ENCODE peak calls at places on chromosomes 5 and 9, in six cellular contexts. One of them, this sample, is unnamed.

GRCh38 chr5:59020611-59021285 is 437.9 kb downstream of the RAB3C start:
- DNase-seq in trophoblast cell: peak
- DNase-seq in H1: no peak
- DNase-seq in neuronal stem cell: no peak
- DNase-seq in IMR-90: peak
- DNase-seq in mesenchymal stem cell: no peak
- DNase-seq in this sample: no peak

GRCh38 chr5:33936381-33937016 is at the start of gene RXFP3:
- DNase-seq in H1: peak
- DNase-seq in IMR-90: peak
- DNase-seq in neuronal stem cell: no peak
- DNase-seq in mesenchymal stem cell: no peak
- DNase-seq in trophoblast cell: no peak
- DNase-seq in this sample: no peak

GRCh38 chr5:168366124-168366523 is 74.7 kb downstream of the WWC1 start:
- DNase-seq in H1: no peak
- DNase-seq in neuronal stem cell: no peak
- DNase-seq in mesenchymal stem cell: peak
- DNase-seq in IMR-90: peak
- DNase-seq in trophoblast cell: peak
- DNase-seq in this sample: no peak

GRCh38 chr9:32468740-32469139 is 57.3 kb downstream of the RIGI start:
- DNase-seq in neuronal stem cell: no peak
- DNase-seq in H1: no peak
- DNase-seq in trophoblast cell: peak
- DNase-seq in mesenchymal stem cell: no peak
- DNase-seq in IMR-90: no peak
- DNase-seq in this sample: no peak

GRCh38 chr9:124190761-124191160 is 67.0 kb upstream of the NEK6 start:
- DNase-seq in trophoblast cell: no peak
- DNase-seq in IMR-90: no peak
- DNase-seq in mesenchymal stem cell: no peak
- DNase-seq in neuronal stem cell: no peak
- DNase-seq in H1: peak
- DNase-seq in this sample: no peak

GRCh38 chr5:179373101-179373934 is 28.1 kb upstream of the ADAMTS2 start:
- DNase-seq in IMR-90: no peak
- DNase-seq in H1: no peak
- DNase-seq in neuronal stem cell: no peak
- DNase-seq in trophoblast cell: no peak
- DNase-seq in mesenchymal stem cell: no peak
- DNase-seq in this sample: peak

GRCh38 chr5:116769470-116769869 is 194.8 kb upstream of the SEMA6A start:
- DNase-seq in trophoblast cell: no peak
- DNase-seq in IMR-90: no peak
- DNase-seq in H1: no peak
- DNase-seq in neuronal stem cell: no peak
- DNase-seq in mesenchymal stem cell: no peak
- DNase-seq in this sample: no peak

GRCh38 chr9:114590328-114590727 is 2.8 kb downstream of the ATP6V1G1 start:
- DNase-seq in mesenchymal stem cell: no peak
- DNase-seq in neuronal stem cell: no peak
- DNase-seq in IMR-90: no peak
- DNase-seq in trophoblast cell: no peak
- DNase-seq in H1: no peak
- DNase-seq in this sample: no peak

GRCh38 chr9:89701221-89701798 is 96.5 kb downstream of the GADD45G start:
- DNase-seq in trophoblast cell: peak
- DNase-seq in H1: no peak
- DNase-seq in neuronal stem cell: no peak
- DNase-seq in IMR-90: no peak
- DNase-seq in mesenchymal stem cell: no peak
- DNase-seq in this sample: no peak

GRCh38 chr5:132378580-132378979 is 9.1 kb downstream of the SLC22A5 start:
- DNase-seq in mesenchymal stem cell: no peak
- DNase-seq in H1: no peak
- DNase-seq in neuronal stem cell: no peak
- DNase-seq in IMR-90: peak
- DNase-seq in trophoblast cell: no peak
- DNase-seq in this sample: no peak

GRCh38 chr9:10050016-10050415 is 562.8 kb downstream of the PTPRD start:
- DNase-seq in mesenchymal stem cell: peak
- DNase-seq in IMR-90: peak
- DNase-seq in trophoblast cell: no peak
- DNase-seq in H1: no peak
- DNase-seq in neuronal stem cell: no peak
- DNase-seq in this sample: no peak

GRCh38 chr9:115327441-115328122 is 209.6 kb upstream of the TNC start:
- DNase-seq in mesenchymal stem cell: peak
- DNase-seq in trophoblast cell: no peak
- DNase-seq in IMR-90: peak
- DNase-seq in H1: no peak
- DNase-seq in neuronal stem cell: no peak
- DNase-seq in this sample: no peak

GRCh38 chr5:166961938-166962337 is 1329.5 kb upstream of the WWC1 start:
- DNase-seq in neuronal stem cell: no peak
- DNase-seq in mesenchymal stem cell: no peak
- DNase-seq in H1: no peak
- DNase-seq in trophoblast cell: no peak
- DNase-seq in IMR-90: no peak
- DNase-seq in this sample: no peak

GRCh38 chr5:123113136-123113535 is 24.1 kb downstream of the PRDM6 start:
- DNase-seq in trophoblast cell: peak
- DNase-seq in mesenchymal stem cell: no peak
- DNase-seq in H1: no peak
- DNase-seq in IMR-90: no peak
- DNase-seq in neuronal stem cell: no peak
- DNase-seq in this sample: no peak

GRCh38 chr5:52915176-52915875 is 73.8 kb upstream of the ITGA2 start:
- DNase-seq in IMR-90: peak
- DNase-seq in trophoblast cell: peak
- DNase-seq in mesenchymal stem cell: peak
- DNase-seq in H1: peak
- DNase-seq in neuronal stem cell: peak
- DNase-seq in this sample: peak

GRCh38 chr9:122875523-122875922 is 29.6 kb downstream of the RC3H2 start:
- DNase-seq in H1: no peak
- DNase-seq in neuronal stem cell: no peak
- DNase-seq in trophoblast cell: no peak
- DNase-seq in IMR-90: no peak
- DNase-seq in mesenchymal stem cell: no peak
- DNase-seq in this sample: no peak

GRCh38 chr5:143182901-143183820 is 220.3 kb downstream of the NR3C1 start:
- DNase-seq in IMR-90: peak
- DNase-seq in mesenchymal stem cell: no peak
- DNase-seq in trophoblast cell: no peak
- DNase-seq in H1: no peak
- DNase-seq in neuronal stem cell: no peak
- DNase-seq in this sample: no peak

GRCh38 chr5:112208699-112209615 is 210.1 kb downstream of the EPB41L4A start:
- DNase-seq in mesenchymal stem cell: peak
- DNase-seq in neuronal stem cell: no peak
- DNase-seq in trophoblast cell: no peak
- DNase-seq in IMR-90: peak
- DNase-seq in H1: no peak
- DNase-seq in this sample: no peak

GRCh38 chr5:104179057-104179456 is 616.5 kb upstream of the NUDT12 start:
- DNase-seq in neuronal stem cell: no peak
- DNase-seq in IMR-90: peak
- DNase-seq in H1: peak
- DNase-seq in trophoblast cell: peak
- DNase-seq in mesenchymal stem cell: peak
- DNase-seq in this sample: peak

GRCh38 chr9:19050637-19051591 is 1.7 kb downstream of the RRAGA start:
- DNase-seq in H1: no peak
- DNase-seq in neuronal stem cell: no peak
- DNase-seq in trophoblast cell: peak
- DNase-seq in IMR-90: no peak
- DNase-seq in mesenchymal stem cell: no peak
- DNase-seq in this sample: no peak

GRCh38 chr9:107367727-107368502 is 84.8 kb downstream of the RAD23B start:
- DNase-seq in neuronal stem cell: no peak
- DNase-seq in IMR-90: no peak
- DNase-seq in trophoblast cell: peak
- DNase-seq in H1: no peak
- DNase-seq in mesenchymal stem cell: no peak
- DNase-seq in this sample: no peak
- H3K14ac ChIP-seq in neuronal stem cell: no peak
- H3K14ac ChIP-seq in IMR-90: no peak
- H3K14ac ChIP-seq in trophoblast cell: peak
- H3K14ac ChIP-seq in H1: no peak
- H3K14ac ChIP-seq in mesenchymal stem cell: no peak
- H3K14ac ChIP-seq in this sample: no peak

DNA sequence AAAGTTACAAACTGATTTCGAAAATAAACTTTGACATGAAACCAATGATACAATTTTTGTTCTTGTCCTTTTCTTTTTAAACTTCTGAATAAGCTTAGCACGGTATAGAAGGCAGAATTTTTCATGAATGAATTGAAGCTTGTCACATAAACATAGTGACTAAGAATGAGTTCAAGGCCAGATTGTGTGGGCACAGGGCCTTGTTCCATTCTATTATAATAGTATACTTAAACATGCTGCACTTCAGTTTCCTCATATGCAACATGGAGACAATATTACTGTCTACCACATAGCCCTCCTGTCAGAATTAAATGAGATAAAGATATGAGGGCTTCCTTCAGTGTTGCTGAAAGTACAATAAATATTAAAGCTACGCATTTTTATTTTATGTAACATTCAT is 204.2 kb upstream of the HAPLN1 start:
- DNase-seq in neuronal stem cell: no peak
- DNase-seq in mesenchymal stem cell: peak
- DNase-seq in trophoblast cell: no peak
- DNase-seq in IMR-90: peak
- DNase-seq in H1: no peak
- DNase-seq in this sample: no peak
- H3K14ac ChIP-seq in neuronal stem cell: no peak
- H3K14ac ChIP-seq in mesenchymal stem cell: no peak
- H3K14ac ChIP-seq in trophoblast cell: no peak
- H3K14ac ChIP-seq in IMR-90: peak
- H3K14ac ChIP-seq in H1: no peak
- H3K14ac ChIP-seq in this sample: no peak

GRCh38 chr9:4662108-4662988 is at the start of gene PLPP6:
- DNase-seq in neuronal stem cell: peak
- DNase-seq in trophoblast cell: peak
- DNase-seq in IMR-90: peak
- DNase-seq in mesenchymal stem cell: peak
- DNase-seq in H1: peak
- DNase-seq in this sample: peak
- H3K14ac ChIP-seq in neuronal stem cell: peak
- H3K14ac ChIP-seq in trophoblast cell: peak
- H3K14ac ChIP-seq in IMR-90: peak
- H3K14ac ChIP-seq in mesenchymal stem cell: peak
- H3K14ac ChIP-seq in H1: no peak
- H3K14ac ChIP-seq in this sample: peak

GRCh38 chr5:57383093-57383861 is 99.3 kb downstream of the ACTBL2 start:
- DNase-seq in H1: no peak
- DNase-seq in mesenchymal stem cell: peak
- DNase-seq in neuronal stem cell: no peak
- DNase-seq in IMR-90: peak
- DNase-seq in trophoblast cell: peak
- DNase-seq in this sample: no peak
- H3K14ac ChIP-seq in H1: no peak
- H3K14ac ChIP-seq in mesenchymal stem cell: no peak
- H3K14ac ChIP-seq in neuronal stem cell: no peak
- H3K14ac ChIP-seq in IMR-90: peak
- H3K14ac ChIP-seq in trophoblast cell: no peak
- H3K14ac ChIP-seq in this sample: no peak

This sample was measured in H9.